ENCODE peak calls at places on chromosomes 2 and 18, in four cellular contexts. E is HFF-Myc, V is bronchial epithelial cell, B is GM12865. A is an unnamed sample.

GRCh38 chr2:117470311-117471095 is 344.0 kb upstream of the DDX18 start:
- DNase-seq in V (no peak), B (peak), E (peak), A (no peak)

GRCh38 chr18:45774065-45774521 is 50.1 kb downstream of the SLC14A1 start:
- DNase-seq in B (no peak), E (no peak), V (peak), A (peak)

GRCh38 chr2:2769481-2770431 is 438.7 kb upstream of the MYT1L start:
- DNase-seq in B (no peak), V (no peak), E (no peak), A (no peak)

GRCh38 chr2:12970861-12971260 is 254.1 kb downstream of the TRIB2 start:
- DNase-seq in E (peak), B (no peak), V (peak), A (peak)

GRCh38 chr2:150903461-150903860 is 358.2 kb downstream of the RBM43 start:
- DNase-seq in B (no peak), V (peak), E (no peak), A (no peak)

GRCh38 chr2:73217160-73217559 is 3.1 kb downstream of the SMYD5 start:
- DNase-seq in B (no peak), E (no peak), V (no peak), A (no peak)

GRCh38 chr2:177161741-177162440 is 50.7 kb upstream of the HNRNPA3 start:
- DNase-seq in B (peak), V (peak), E (no peak), A (peak)

GRCh38 chr2:149487189-149487588 is 100.4 kb downstream of the MMADHC start:
- DNase-seq in V (no peak), E (no peak), B (no peak), A (no peak)

GRCh38 chr2:236101311-236101950 is 66.8 kb downstream of the GBX2 start:
- DNase-seq in B (no peak), E (no peak), V (no peak), A (no peak)

GRCh38 chr2:112483047-112483473 is 1.1 kb downstream of the TTL start:
- DNase-seq in V (peak), E (no peak), B (peak), A (peak)

GRCh38 chr2:105399207-105399861 is 483 bp upstream of the FHL2 start:
- DNase-seq in V (no peak), B (no peak), E (no peak), A (no peak)
- TF ChIP-seq CTCF in V (no peak), B (no peak), E (no peak), A (no peak)

GRCh38 chr2:219248845-219249202 is 3.5 kb downstream of the STK16 start:
- DNase-seq in B (no peak), E (no peak), V (no peak), A (no peak)

GRCh38 chr2:219249203-219249980 is 3.7 kb upstream of the TUBA4B start:
- DNase-seq in E (peak), V (peak), B (peak), A (peak)

GRCh38 chr2:219251656-219252055 is 1.4 kb upstream of the TUBA4B start:
- DNase-seq in B (no peak), V (no peak), E (no peak), A (peak)

GRCh38 chr2:219252084-219252483 is 959 bp upstream of the TUBA4B start:
- DNase-seq in B (peak), V (peak), E (no peak), A (no peak)

GRCh38 chr2:219250044-219250781 is 2.8 kb upstream of the TUBA4B start:
- DNase-seq in B (no peak), V (no peak), E (no peak), A (no peak)
- H3K4me3 ChIP-seq in B (peak), V (peak), E (no peak), A (no peak)

GRCh38 chr18:3447895-3448844 is 1.8 kb upstream of the TGIF1 start:
- DNase-seq in E (peak), B (peak), V (peak), A (peak)
- TF ChIP-seq CTCF in E (no peak), B (no peak), V (peak), A (peak)

GRCh38 chr2:66584011-66584410 is 149.1 kb downstream of the MEIS1 start:
- DNase-seq in B (no peak), V (no peak), E (no peak), A (no peak)

GRCh38 chr2:66581461-66582363 is 146.8 kb downstream of the MEIS1 start:
- DNase-seq in B (no peak), V (no peak), E (no peak), A (peak)

GRCh38 chr2:66580343-66580954 is 145.5 kb downstream of the MEIS1 start:
- DNase-seq in V (no peak), E (no peak), B (no peak), A (no peak)

GRCh38 chr2:66582975-66583842 is 148.3 kb downstream of the MEIS1 start:
- DNase-seq in V (no peak), B (no peak), E (no peak), A (peak)

GRCh38 chr2:66582364-66582974 is 147.5 kb downstream of the MEIS1 start:
- DNase-seq in B (no peak), V (no peak), E (no peak), A (no peak)
- H3K4me3 ChIP-seq in B (no peak), V (no peak), E (no peak), A (peak)